ENCODE peak calls at places on chromosomes 5 and 9, in six cellular contexts. G is IMR-90, A is H1, X is H9, O is trophoblast cell, R is mesenchymal stem cell. C is an unnamed sample.

GRCh38 chr9:98038958-98039357 is 17.6 kb upstream of the NANS start:
- DNase-seq in G (no peak), A (no peak), X (no peak), O (no peak), R (no peak), C (no peak)

GRCh38 chr5:4627887-4628286 is 512.2 kb upstream of the ADAMTS16 start:
- DNase-seq in G (no peak), A (no peak), X (no peak), O (no peak), R (no peak), C (no peak)

GRCh38 chr9:130461218-130461630 is 16.5 kb downstream of the ASS1 start:
- DNase-seq in G (peak; percentile 12), A (no peak), X (peak; percentile 81), O (peak; percentile 19), R (peak; percentile 32), C (peak; percentile 81)

GRCh38 chr5:149002761-149003689 is 59.8 kb downstream of the SH3TC2 start:
- DNase-seq in G (peak; percentile 75), A (no peak), X (no peak), O (no peak), R (peak; percentile 82), C (no peak)

GRCh38 chr9:114060070-114060469 is 18.0 kb downstream of the AMBP start:
- DNase-seq in G (no peak), A (no peak), X (no peak), O (no peak), R (no peak), C (no peak)

GRCh38 chr9:33750307-33750838 is 45.0 kb upstream of the PRSS3 start:
- DNase-seq in G (peak; percentile 15), A (no peak), X (no peak), O (no peak), R (no peak), C (no peak)

GRCh38 chr5:106894964-106895363 is 775.8 kb downstream of the EFNA5 start:
- DNase-seq in G (peak; percentile 6), A (no peak), X (no peak), O (no peak), R (peak; percentile 76), C (no peak)

GRCh38 chr9:127626752-127627493 is 14.8 kb downstream of the STXBP1 start:
- DNase-seq in G (no peak), A (no peak), X (no peak), O (no peak), R (no peak), C (no peak)

GRCh38 chr5:95530441-95530840 is 24.3 kb downstream of the SKIC3 start:
- DNase-seq in G (peak; percentile 95), A (no peak), X (no peak), O (peak; percentile 23), R (peak; percentile 84), C (no peak)

GRCh38 chr5:83527191-83527590 is 55.6 kb downstream of the VCAN start:
- DNase-seq in G (no peak), A (no peak), X (no peak), O (no peak), R (no peak), C (no peak)

GRCh38 chr9:135961277-135961705 is at the start of gene UBAC1:
- DNase-seq in G (peak; percentile 94), A (peak; percentile 79), X (peak; percentile 96), O (peak; percentile 96), R (peak; percentile 94), C (peak; percentile 94)
- H3K18ac ChIP-seq in G (no peak within 1 kb of the TSS), A (peak within 1 kb of the TSS; percentile 48), X (peak within 1 kb of the TSS; percentile 64), O (peak within 1 kb of the TSS; percentile 63), R (peak within 1 kb of the TSS; percentile 87), C (peak within 1 kb of the TSS; percentile 93)

DNA sequence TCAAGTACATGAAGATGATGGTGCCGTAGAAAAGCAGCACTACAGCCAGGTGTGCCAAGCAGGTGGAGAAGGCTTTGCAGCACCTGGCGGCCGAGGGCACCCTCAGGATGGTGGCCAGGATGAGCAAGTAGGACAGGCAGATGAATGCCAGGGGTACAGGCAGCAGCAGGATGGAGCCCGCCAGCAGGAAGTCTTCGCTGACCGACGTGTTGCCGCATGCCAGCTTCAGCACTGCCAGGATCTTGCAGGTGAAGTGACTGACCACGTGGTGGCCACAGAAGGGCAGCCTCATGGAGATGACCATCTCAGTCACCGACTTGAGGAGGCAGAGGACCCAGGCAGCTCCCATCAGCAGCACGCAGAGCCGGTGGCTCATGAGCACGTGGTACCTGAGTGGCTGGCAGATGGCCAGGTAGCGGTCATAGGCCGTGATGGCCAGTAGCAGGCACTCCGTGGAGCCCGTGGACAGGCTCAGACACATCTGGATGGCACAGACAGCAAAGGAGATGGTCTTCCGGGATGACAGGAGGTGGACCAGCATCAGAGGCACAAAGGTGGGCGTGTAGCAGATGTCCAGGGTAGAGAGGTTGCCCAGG is 482 bp downstream of the OR13J1 start:
- DNase-seq in G (no peak), A (no peak), X (no peak), O (no peak), R (no peak), C (no peak)
- H3K14ac ChIP-seq in G (no peak overlapping the region), A (no peak overlapping the region), X (no peak overlapping the region), O (no peak overlapping the region), R (no peak overlapping the region), C (no peak overlapping the region)

GRCh38 chr5:150164640-150165039 is 1.9 kb upstream of the CDX1 start:
- DNase-seq in G (peak; percentile 25), A (no peak), X (no peak), O (no peak), R (peak; percentile 36), C (no peak)

GRCh38 chr5:150166193-150167162 is at the start of gene CDX1:
- DNase-seq in G (no peak), A (no peak), X (peak; percentile 58), O (no peak), R (no peak), C (no peak)

GRCh38 chr5:150168864-150169263 is 2.3 kb downstream of the CDX1 start:
- DNase-seq in G (no peak), A (no peak), X (no peak), O (no peak), R (no peak), C (no peak)

GRCh38 chr5:150167908-150168307 is 1.3 kb downstream of the CDX1 start:
- DNase-seq in G (no peak), A (no peak), X (peak; percentile 54), O (no peak), R (no peak), C (no peak)

GRCh38 chr5:150167163-150167798 is 703 bp downstream of the CDX1 start:
- DNase-seq in G (no peak), A (no peak), X (no peak), O (no peak), R (no peak), C (no peak)
- H3K18ac ChIP-seq in G (no peak overlapping the region), A (no peak overlapping the region), X (no peak overlapping the region), O (no peak overlapping the region), R (no peak overlapping the region), C (peak overlapping the region; percentile 62)

DNA sequence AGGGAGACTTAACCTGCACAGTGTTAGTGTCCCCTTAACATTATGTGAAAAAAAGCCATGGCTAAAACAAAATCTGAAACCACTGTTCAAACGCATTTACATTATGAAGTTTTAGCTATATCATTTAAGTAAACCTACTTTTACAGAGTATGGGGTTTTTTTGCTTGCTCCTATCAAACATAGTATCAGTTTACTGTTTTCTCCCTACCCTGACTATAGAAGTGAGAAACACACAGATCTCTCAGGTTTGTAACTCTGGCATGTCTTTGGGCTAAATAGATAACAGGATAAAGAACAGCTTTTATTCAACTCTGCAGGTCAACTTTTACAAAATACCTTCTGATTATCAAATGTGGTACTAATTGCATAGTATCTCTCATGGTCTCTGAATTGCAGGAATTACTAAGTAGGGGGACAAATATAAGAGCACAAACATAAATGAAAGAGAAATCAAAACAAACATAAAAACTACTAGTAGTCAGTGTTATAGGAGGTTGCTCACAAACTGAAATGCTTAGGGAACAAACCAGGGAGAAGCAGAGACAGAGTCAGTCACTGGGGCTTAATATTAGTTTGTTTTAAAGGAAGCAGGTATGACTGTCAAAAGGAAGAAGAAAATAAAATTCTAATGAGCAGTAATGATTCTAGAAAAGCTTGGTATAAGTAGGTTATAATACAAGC is 155.8 kb downstream of the MLLT3 start:
- DNase-seq in G (no peak), A (no peak), X (no peak), O (no peak), R (no peak), C (no peak)
- H3K14ac ChIP-seq in G (no peak overlapping the region), A (no peak overlapping the region), X (no peak overlapping the region), O (no peak overlapping the region), R (no peak overlapping the region), C (no peak overlapping the region)

DNA sequence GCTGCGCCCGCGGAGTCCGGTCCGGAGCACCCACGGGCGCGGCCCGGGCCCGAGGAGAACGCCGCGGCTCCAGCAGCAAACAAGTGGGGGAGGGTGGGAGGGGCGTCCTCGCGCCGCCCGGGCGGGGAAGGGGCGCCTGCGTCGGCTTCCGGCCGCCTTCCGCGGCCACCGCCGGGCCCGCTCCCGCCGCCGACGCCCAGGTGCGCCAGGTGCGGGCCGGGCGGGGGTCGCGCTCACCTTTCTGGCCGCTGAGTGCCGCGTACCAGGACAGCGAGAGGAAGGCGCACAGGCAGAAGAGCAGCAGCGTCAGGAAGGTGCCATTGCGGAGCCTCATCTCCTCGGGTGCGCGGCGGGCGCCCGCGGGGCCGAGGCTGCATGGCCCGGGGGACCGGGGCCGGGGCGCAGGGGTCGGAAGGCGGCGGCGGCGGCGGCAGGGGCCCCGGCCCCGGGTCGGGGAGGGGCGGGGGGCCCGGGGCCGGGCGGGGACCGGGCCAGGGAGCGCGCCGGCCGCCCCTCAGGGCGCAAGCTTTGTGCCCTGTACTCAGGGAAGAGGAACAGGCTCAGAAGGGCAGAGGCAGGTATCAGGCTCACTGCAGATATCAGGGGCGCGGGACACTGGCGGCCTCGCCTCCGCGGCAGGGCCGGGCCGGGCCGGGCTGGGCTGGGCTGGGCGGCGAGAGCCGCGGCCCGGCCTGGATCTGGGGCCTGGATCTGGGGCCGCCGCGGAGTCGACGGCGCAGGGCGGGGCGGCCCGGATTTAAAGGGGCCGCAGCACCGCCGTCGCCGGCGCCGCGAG is at the start of gene MGAT4B:
- DNase-seq in G (peak; percentile 70), A (no peak), X (peak; percentile 64), O (peak; percentile 60), R (peak; percentile 70), C (no peak)
- H3K18ac ChIP-seq in G (peak within 1 kb of the TSS; percentile 21), A (peak within 1 kb of the TSS; percentile 71), X (peak within 1 kb of the TSS; percentile 52), O (peak within 1 kb of the TSS; percentile 100), R (peak within 1 kb of the TSS; percentile 100), C (peak within 1 kb of the TSS; percentile 100)

GRCh38 chr9:121743441-121744001 is 92.1 kb downstream of the DAB2IP start:
- DNase-seq in G (peak; percentile 89), A (no peak), X (peak; percentile 80), O (peak; percentile 78), R (peak; percentile 93), C (peak; percentile 81)
- H3K14ac ChIP-seq in G (peak overlapping the region; percentile 82), A (no peak overlapping the region), X (no peak overlapping the region), O (peak overlapping the region; percentile 62), R (no peak overlapping the region), C (peak overlapping the region; percentile 91)

GRCh38 chr5:44499381-44499780 is 110.2 kb upstream of the FGF10 start:
- DNase-seq in G (no peak), A (no peak), X (no peak), O (no peak), R (no peak), C (no peak)
- H3K18ac ChIP-seq in G (no peak overlapping the region), A (no peak overlapping the region), X (no peak overlapping the region), O (no peak overlapping the region), R (no peak overlapping the region), C (no peak overlapping the region)

C was measured in neuronal stem cell.